ENCODE peak calls at places on chromosome 11, in nine cellular contexts. U is K562, X is GM23248, S is colonic mucosa, O is GM12878, V is fibroblast of lung, A is IMR-90, T is SK-N-SH, B is HCT116. P is an unnamed sample.

GRCh38 chr11:69721745-69722144 is 17.9 kb upstream of the FGF19 start:
- DNase-seq in B (no peak), A (no peak), S (no peak), U (no peak), T (no peak), V (no peak), O (no peak), X (no peak), P (peak)

GRCh38 chr11:17574799-17575144 is 27.7 kb downstream of the OTOG start:
- DNase-seq in V (no peak), T (no peak), O (no peak), S (peak), B (no peak), A (no peak), X (no peak), U (no peak), P (no peak)

GRCh38 chr11:119903821-119904220 is 174.8 kb upstream of the NECTIN1 start:
- DNase-seq in B (no peak), U (no peak), A (no peak), X (no peak), S (no peak), V (no peak), T (no peak), O (no peak), P (no peak)

GRCh38 chr11:116720895-116721294 is 51.9 kb downstream of the BUD13 start:
- DNase-seq in T (no peak), S (no peak), U (no peak), O (no peak), X (no peak), A (no peak), V (no peak), B (no peak), P (no peak)

GRCh38 chr11:85961930-85962363 is 106.8 kb downstream of the CCDC83 start:
- DNase-seq in S (no peak), O (no peak), B (no peak), T (no peak), U (no peak), A (peak), V (peak), X (no peak), P (no peak)

GRCh38 chr11:1925373-1926155 is 6.1 kb downstream of the TNNT3 start:
- DNase-seq in S (no peak), T (peak), X (no peak), O (no peak), V (no peak), A (no peak), B (no peak), U (no peak), P (no peak)

GRCh38 chr11:43957571-43957970 is 15.1 kb downstream of the C11orf96 start:
- DNase-seq in S (no peak), T (no peak), X (no peak), V (no peak), B (no peak), A (no peak), O (no peak), U (no peak), P (no peak)

GRCh38 chr11:125263268-125263790 is 98.8 kb downstream of the PKNOX2 start:
- DNase-seq in T (peak), S (peak), A (peak), V (peak), X (peak), O (no peak), U (no peak), B (no peak), P (no peak)

GRCh38 chr11:45210846-45211245 is 64.4 kb downstream of the PRDM11 start:
- DNase-seq in S (no peak), T (no peak), A (no peak), X (no peak), B (no peak), V (no peak), U (no peak), O (no peak), P (no peak)

GRCh38 chr11:121367434-121367833 is 74.9 kb downstream of the SC5D start:
- DNase-seq in X (peak), V (no peak), U (no peak), T (no peak), A (peak), S (no peak), B (no peak), O (peak), P (peak)

GRCh38 chr11:94151903-94152677 is 23.4 kb downstream of the PANX1 start:
- DNase-seq in X (peak), T (peak), U (peak), V (peak), A (peak), O (no peak), S (no peak), B (peak), P (peak)

GRCh38 chr11:64148200-64148916 is 17.6 kb downstream of the MACROD1 start:
- DNase-seq in B (peak), X (peak), U (peak), S (peak), V (peak), O (no peak), A (peak), T (peak), P (peak)

DNA sequence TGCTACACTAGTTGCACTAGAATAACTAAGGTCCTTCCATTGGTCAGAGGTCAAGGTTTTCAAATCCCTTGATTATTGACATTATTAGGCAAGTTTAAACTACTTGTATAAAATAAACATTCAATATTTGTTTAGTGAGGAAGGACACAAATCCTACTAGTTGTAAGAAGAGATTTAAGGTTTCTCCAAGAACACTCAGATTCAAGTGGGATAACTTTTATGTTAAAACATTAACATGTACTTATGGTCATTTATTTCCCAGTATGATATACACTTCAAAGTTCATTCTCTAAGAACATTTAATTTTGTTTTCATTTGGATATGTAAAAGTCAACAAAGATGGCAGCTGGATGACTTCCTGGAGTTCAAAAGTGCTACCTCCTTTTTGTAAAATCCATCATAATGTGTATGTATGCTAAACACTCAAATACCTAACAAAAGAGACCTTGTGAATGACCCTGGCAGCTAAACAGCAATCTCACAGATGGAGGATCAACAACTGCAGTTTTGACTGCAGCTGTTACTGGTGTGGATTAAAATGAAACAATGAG is 1.6 kb downstream of the CCDC90B start:
- DNase-seq in A (no peak), S (no peak), B (no peak), V (no peak), U (no peak), O (no peak), T (no peak), X (peak), P (no peak)
- H3K27ac ChIP-seq in A (no peak), S (peak), B (peak), V (peak), U (peak), O (peak), T (peak), X (peak), P (peak)

GRCh38 chr11:87851234-87851633 is 324.0 kb downstream of the RAB38 start:
- DNase-seq in X (peak), B (no peak), U (no peak), O (no peak), A (peak), S (no peak), T (no peak), V (peak), P (no peak)
- H3K4me3 ChIP-seq in X (no peak), B (no peak), U (no peak), O (no peak), A (no peak), S (no peak), T (no peak), V (no peak), P (no peak)

DNA sequence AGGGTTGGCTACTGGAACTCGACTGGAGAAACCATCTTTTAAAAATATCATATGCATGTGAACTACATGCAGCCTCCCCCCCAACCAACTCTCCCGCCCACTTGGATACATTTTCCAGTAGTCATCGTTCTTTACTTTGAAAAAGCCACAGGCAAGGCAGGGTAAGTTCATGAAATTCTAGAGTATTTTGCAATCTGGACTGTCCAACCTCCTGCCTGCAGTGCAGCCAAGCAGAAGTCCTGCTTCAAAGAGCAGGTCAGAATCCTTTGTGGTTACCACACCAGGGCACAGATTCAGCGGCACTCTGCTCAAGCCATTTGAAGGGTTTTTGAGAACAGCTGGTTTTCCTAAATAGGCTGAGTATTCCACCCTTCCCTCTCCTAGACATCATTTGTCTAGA is 12.1 kb downstream of the ELF5 start:
- DNase-seq in X (peak), A (peak), T (no peak), B (no peak), S (no peak), U (no peak), O (no peak), V (peak), P (no peak)
- H3K9ac ChIP-seq in X (peak), A (no peak), T (no peak), B (no peak), S (no peak), U (no peak), O (no peak), V (no peak), P (no peak)

GRCh38 chr11:67302571-67303131 is 679 bp upstream of the SSH3 start:
- DNase-seq in A (peak), B (no peak), X (peak), T (no peak), U (no peak), V (no peak), O (no peak), S (peak), P (no peak)
- H3K27ac ChIP-seq in A (no peak), B (peak), X (no peak), T (no peak), U (no peak), V (no peak), O (no peak), S (peak), P (no peak)

GRCh38 chr11:76361365-76361764 is 19.6 kb downstream of the THAP12 start:
- DNase-seq in U (no peak), B (no peak), O (no peak), V (peak), S (no peak), T (no peak), A (no peak), X (peak), P (no peak)
- H3K4me3 ChIP-seq in U (no peak), B (no peak), O (no peak), V (no peak), S (no peak), T (no peak), A (no peak), X (no peak), P (no peak)

P was measured in Karpas-422.